ENCODE peak calls at places on chromosomes 7 and 10, in eight cellular contexts. O is retinal pigment epithelial cell, E is thoracic aorta, B is suprapubic skin, K is HFFc6, V is stomach, F is neural crest cell, J is lung. U is an unnamed sample.

GRCh38 chr7:45910855-45911254 is 10.2 kb downstream of the IGFBP3 start:
- DNase-seq in O (no peak), F (no peak), B (no peak), J (no peak), V (no peak), E (no peak), K (no peak), U (no peak)

GRCh38 chr7:10116511-10116910 is 857.2 kb upstream of the PHF14 start:
- DNase-seq in F (no peak), E (no peak), J (no peak), O (no peak), B (no peak), K (no peak), V (no peak), U (no peak)

GRCh38 chr10:48804740-48805182 is 120.1 kb downstream of the WDFY4 start:
- DNase-seq in B (no peak), J (no peak), O (no peak), K (no peak), F (no peak), V (no peak), E (no peak), U (no peak)

GRCh38 chr7:149267733-149268132 is 5.7 kb downstream of the ZNF783 start:
- DNase-seq in B (no peak), E (no peak), J (no peak), O (no peak), F (no peak), V (no peak), K (no peak), U (no peak)

GRCh38 chr7:27066148-27066547 is 29.7 kb downstream of the HOXA1 start:
- DNase-seq in K (peak; percentile 81), E (no peak), O (peak; percentile 14), F (no peak), J (no peak), V (no peak), B (no peak), U (no peak)

GRCh38 chr7:545470-545869 is 25.8 kb upstream of the PDGFA start:
- DNase-seq in O (no peak), J (no peak), F (no peak), E (no peak), K (no peak), V (no peak), B (no peak), U (no peak)

GRCh38 chr10:79403441-79404230 is 41.8 kb downstream of the ZCCHC24 start:
- DNase-seq in E (no peak), B (no peak), J (no peak), F (peak; percentile 43), V (no peak), O (no peak), K (no peak), U (no peak)

GRCh38 chr7:44045226-44046014 is 918 bp downstream of the DBNL start:
- DNase-seq in E (no peak), J (no peak), O (no peak), K (no peak), V (no peak), B (no peak), F (no peak), U (no peak)

GRCh38 chr7:155510975-155511595 is 35.3 kb downstream of the CNPY1 start:
- DNase-seq in V (no peak), F (no peak), E (no peak), O (no peak), B (no peak), J (no peak), K (no peak), U (no peak)

GRCh38 chr10:96359616-96360015 is 814 bp upstream of the OPALIN start:
- DNase-seq in V (no peak), F (no peak), B (no peak), E (no peak), K (no peak), J (no peak), O (no peak), U (no peak)

GRCh38 chr7:64642875-64643274 is 23.1 kb upstream of the ZNF107 start:
- DNase-seq in J (no peak), B (no peak), K (no peak), V (no peak), F (no peak), E (no peak), O (no peak), U (no peak)

GRCh38 chr7:102988631-102989030 is 75.8 kb downstream of the LRRC17 start:
- DNase-seq in K (no peak), O (no peak), V (no peak), E (no peak), B (no peak), J (no peak), F (no peak), U (no peak)

GRCh38 chr7:139361523-139361922 is 1.8 kb downstream of the LUC7L2 start:
- DNase-seq in K (no peak), V (no peak), F (no peak), O (no peak), B (no peak), E (no peak), J (no peak), U (no peak)

GRCh38 chr7:93926800-93927199 is 5.3 kb downstream of the GNG11 start:
- DNase-seq in O (no peak), E (no peak), K (no peak), B (no peak), J (no peak), F (no peak), V (no peak), U (no peak)

GRCh38 chr10:118839348-118839747 is 84.6 kb upstream of the CACUL1 start:
- DNase-seq in J (no peak), K (no peak), B (no peak), V (no peak), F (no peak), O (no peak), E (no peak), U (no peak)

GRCh38 chr10:91798736-91799579 is 732 bp downstream of the TNKS2 start:
- DNase-seq in K (peak; percentile 19), E (no peak), J (peak; percentile 40), F (no peak), V (peak; percentile 42), O (no peak), B (peak; percentile 80), U (peak; percentile 34)

GRCh38 chr10:79562135-79562756 is 2.0 kb upstream of the SFTPA2 start:
- DNase-seq in J (peak; percentile 82), K (peak; percentile 44), B (no peak), E (no peak), V (peak; percentile 67), O (peak; percentile 6), F (peak; percentile 73), U (peak; percentile 49)

GRCh38 chr7:70678621-70679251 is 453.2 kb upstream of the GALNT17 start:
- DNase-seq in J (no peak), F (no peak), E (no peak), B (no peak), V (no peak), O (no peak), K (no peak), U (no peak)

GRCh38 chr10:129652021-129652420 is 185.0 kb downstream of the MGMT start:
- DNase-seq in B (no peak), E (no peak), K (no peak), O (no peak), J (no peak), V (no peak), F (no peak), U (no peak)

GRCh38 chr10:33333260-33334169 is 952 bp downstream of the NRP1 start:
- DNase-seq in E (no peak), J (no peak), O (peak; percentile 61), B (no peak), V (no peak), F (no peak), K (no peak), U (peak; percentile 47)

GRCh38 chr7:114988755-114989154 is 66.9 kb downstream of the MDFIC start:
- DNase-seq in K (peak; percentile 63), V (no peak), E (no peak), J (peak; percentile 58), F (no peak), B (no peak), O (no peak), U (no peak)

GRCh38 chr10:58775960-58776574 is 263.4 kb downstream of the BICC1 start:
- DNase-seq in E (no peak), K (peak; percentile 84), O (no peak), V (no peak), F (no peak), J (no peak), B (no peak), U (no peak)

GRCh38 chr7:158699341-158699740 is 5.3 kb downstream of the NCAPG2 start:
- DNase-seq in O (no peak), E (no peak), B (no peak), J (no peak), V (no peak), K (no peak), F (no peak), U (no peak)

GRCh38 chr7:50369408-50370026 is 65.0 kb downstream of the IKZF1 start:
- DNase-seq in V (no peak), F (no peak), B (no peak), K (peak; percentile 1), J (no peak), O (no peak), E (no peak), U (peak; percentile 45)
- TF ChIP-seq CTCF in V (no peak), F (peak; percentile 73), B (peak; percentile 39), K (peak; percentile 68), J (peak; percentile 53), O (peak; percentile 46), E (no peak), U (peak; percentile 57)

GRCh38 chr10:73218466-73219191 is 28.4 kb downstream of the DNAJC9 start:
- DNase-seq in J (no peak), F (no peak), E (no peak), V (no peak), K (peak; percentile 24), B (no peak), O (no peak), U (peak; percentile 13)
- TF ChIP-seq CTCF in J (no peak), F (peak; percentile 57), E (no peak), V (peak; percentile 6), K (peak; percentile 75), B (no peak), O (peak; percentile 61), U (peak; percentile 11)

GRCh38 chr7:1548438-1548831 is 7.6 kb downstream of the TMEM184A start:
- DNase-seq in O (no peak), F (no peak), E (no peak), K (no peak), B (no peak), V (no peak), J (no peak), U (no peak)
- TF ChIP-seq CTCF in O (peak; percentile 3), F (no peak), E (no peak), K (peak; percentile 31), B (no peak), V (no peak), J (no peak), U (no peak)

GRCh38 chr10:68876919-68877250 is 24.2 kb upstream of the DDX50 start:
- DNase-seq in B (no peak), V (no peak), J (no peak), F (no peak), O (no peak), E (no peak), K (no peak), U (no peak)

GRCh38 chr10:68877482-68877881 is 23.6 kb upstream of the DDX50 start:
- DNase-seq in J (no peak), E (no peak), O (no peak), V (no peak), K (no peak), F (no peak), B (no peak), U (no peak)

GRCh38 chr10:68880181-68880580 is 20.9 kb upstream of the DDX50 start:
- DNase-seq in O (no peak), F (no peak), K (no peak), B (no peak), E (no peak), V (no peak), J (no peak), U (no peak)

GRCh38 chr10:68878463-68878862 is 22.7 kb upstream of the DDX50 start:
- DNase-seq in B (no peak), O (no peak), F (no peak), E (no peak), V (no peak), K (no peak), J (no peak), U (no peak)

GRCh38 chr10:68879628-68880027 is 21.5 kb upstream of the DDX50 start:
- DNase-seq in V (no peak), B (no peak), F (no peak), O (no peak), E (no peak), J (no peak), K (no peak), U (no peak)
- TF ChIP-seq CTCF in V (no peak), B (no peak), F (no peak), O (no peak), E (no peak), J (no peak), K (no peak), U (no peak)

U was measured in GM20000.